ENCODE peak calls at places on chromosomes 13 and 19, in seven cellular contexts. Y, P, Q, E, I, J and S are unnamed samples.

GRCh38 chr19:49512970-49513745 is 697 bp downstream of the FCGRT start:
- DNase-seq in Q (no peak), E (peak), Y (no peak), P (peak), J (no peak), I (no peak), S (no peak)

GRCh38 chr13:44312898-44313551 is 60.6 kb upstream of the SERP2 start:
- DNase-seq in I (peak), P (no peak), J (no peak), E (peak), Y (no peak), Q (no peak), S (peak)

GRCh38 chr13:22936228-22936627 is 244.6 kb upstream of the SGCG start:
- DNase-seq in E (no peak), Y (no peak), P (no peak), Q (no peak), J (no peak), I (no peak), S (no peak)

GRCh38 chr19:47699360-47699917 is 13.8 kb upstream of the EHD2 start:
- DNase-seq in P (peak), I (no peak), J (peak), E (no peak), Q (peak), Y (no peak), S (no peak)

GRCh38 chr19:50501186-50501567 is 9.8 kb downstream of the JOSD2 start:
- DNase-seq in I (no peak), P (no peak), Y (no peak), E (no peak), J (no peak), Q (no peak), S (no peak)

GRCh38 chr19:3224346-3225325 is at the start of gene CELF5:
- DNase-seq in Q (no peak), I (no peak), E (peak), P (peak), J (peak), Y (peak), S (no peak)

GRCh38 chr19:51094696-51095279 is 12.1 kb upstream of the KLK14 start:
- DNase-seq in J (no peak), P (no peak), Q (no peak), E (peak), I (no peak), Y (no peak), S (no peak)

GRCh38 chr13:105144020-105144419 is 1391.4 kb downstream of the EFNB2 start:
- DNase-seq in P (no peak), E (no peak), Y (no peak), Q (no peak), J (no peak), I (no peak), S (no peak)

GRCh38 chr13:106484755-106485193 is 50.7 kb downstream of the EFNB2 start:
- DNase-seq in E (no peak), I (no peak), Q (no peak), P (no peak), J (no peak), Y (no peak), S (no peak)

GRCh38 chr19:11063434-11063833 is 25.8 kb upstream of the LDLR start:
- DNase-seq in J (no peak), I (no peak), E (no peak), Y (no peak), Q (no peak), P (no peak), S (no peak)

GRCh38 chr19:31274266-31274963 is 74.8 kb downstream of the TSHZ3 start:
- DNase-seq in P (no peak), Q (no peak), I (no peak), J (no peak), Y (no peak), E (no peak), S (no peak)

GRCh38 chr19:48290923-48291700 is 21.2 kb downstream of the ZNF114 start:
- DNase-seq in E (peak), Y (peak), P (peak), J (peak), Q (no peak), I (no peak), S (peak)

GRCh38 chr19:36009633-36010379 is 1.2 kb upstream of the SYNE4 start:
- DNase-seq in J (no peak), P (no peak), Y (no peak), E (no peak), Q (no peak), I (no peak), S (no peak)

GRCh38 chr19:47778954-47779351 is 450 bp downstream of the SELENOW start:
- DNase-seq in I (no peak), E (no peak), J (no peak), P (no peak), Y (no peak), Q (no peak), S (peak)

GRCh38 chr19:1131718-1132552 is 28.1 kb downstream of the GPX4 start:
- DNase-seq in Q (peak), E (peak), J (peak), Y (peak), P (peak), I (peak), S (peak)

GRCh38 chr13:25574437-25575426 is 203.0 kb downstream of the ATP8A2 start:
- DNase-seq in Q (peak), J (peak), E (peak), Y (peak), P (peak), I (peak), S (peak)